ENCODE peak calls at places on chromosome X, in seven cellular contexts. One of them, this sample, is unnamed.

GRCh38 chrX:16114640-16115039 is 8.7 kb upstream of the GRPR start:
- DNase-seq in SK-N-SH: no peak
- DNase-seq in H1: no peak
- DNase-seq in HCT116: no peak
- DNase-seq in sigmoid colon: no peak
- DNase-seq in GM23338: no peak
- DNase-seq in GM12878: no peak
- DNase-seq in this sample: no peak

GRCh38 chrX:63686878-63687714 is 97.9 kb downstream of the ARHGEF9 start:
- DNase-seq in SK-N-SH: peak
- DNase-seq in H1: peak
- DNase-seq in HCT116: peak
- DNase-seq in sigmoid colon: no peak
- DNase-seq in GM23338: peak
- DNase-seq in GM12878: peak
- DNase-seq in this sample: no peak

GRCh38 chrX:101415180-101416130 is 7.4 kb downstream of the HNRNPH2 start:
- DNase-seq in SK-N-SH: peak
- DNase-seq in H1: no peak
- DNase-seq in HCT116: no peak
- DNase-seq in sigmoid colon: no peak
- DNase-seq in GM23338: peak
- DNase-seq in GM12878: peak
- DNase-seq in this sample: no peak

GRCh38 chrX:149073464-149073863 is 431.6 kb downstream of the IDS start:
- DNase-seq in SK-N-SH: no peak
- DNase-seq in H1: no peak
- DNase-seq in HCT116: no peak
- DNase-seq in sigmoid colon: no peak
- DNase-seq in GM23338: no peak
- DNase-seq in GM12878: no peak
- DNase-seq in this sample: no peak

GRCh38 chrX:19350831-19351447 is 7.2 kb downstream of the PDHA1 start:
- DNase-seq in SK-N-SH: no peak
- DNase-seq in H1: no peak
- DNase-seq in HCT116: no peak
- DNase-seq in sigmoid colon: peak
- DNase-seq in GM23338: no peak
- DNase-seq in GM12878: no peak
- DNase-seq in this sample: no peak

GRCh38 chrX:102546818-102547493 is 30.4 kb upstream of the TMSB15A start:
- DNase-seq in SK-N-SH: peak
- DNase-seq in H1: peak
- DNase-seq in HCT116: no peak
- DNase-seq in sigmoid colon: no peak
- DNase-seq in GM23338: no peak
- DNase-seq in GM12878: no peak
- DNase-seq in this sample: peak

GRCh38 chrX:121479406-121479805 is 432.0 kb downstream of the GLUD2 start:
- DNase-seq in SK-N-SH: no peak
- DNase-seq in H1: no peak
- DNase-seq in HCT116: no peak
- DNase-seq in sigmoid colon: no peak
- DNase-seq in GM23338: peak
- DNase-seq in GM12878: no peak
- DNase-seq in this sample: no peak

GRCh38 chrX:151680805-151681204 is 14.5 kb upstream of the PRRG3 start:
- DNase-seq in SK-N-SH: peak
- DNase-seq in H1: peak
- DNase-seq in HCT116: peak
- DNase-seq in sigmoid colon: no peak
- DNase-seq in GM23338: peak
- DNase-seq in GM12878: peak
- DNase-seq in this sample: no peak

GRCh38 chrX:23861215-23861896 is 46.4 kb downstream of the APOO start:
- DNase-seq in SK-N-SH: no peak
- DNase-seq in H1: no peak
- DNase-seq in HCT116: no peak
- DNase-seq in sigmoid colon: no peak
- DNase-seq in GM23338: no peak
- DNase-seq in GM12878: no peak
- DNase-seq in this sample: no peak

GRCh38 chrX:99383786-99384185 is 1026.3 kb downstream of the PCDH19 start:
- DNase-seq in SK-N-SH: no peak
- DNase-seq in H1: no peak
- DNase-seq in HCT116: no peak
- DNase-seq in sigmoid colon: no peak
- DNase-seq in GM23338: no peak
- DNase-seq in GM12878: no peak
- DNase-seq in this sample: no peak

GRCh38 chrX:114181195-114181594 is 402.7 kb upstream of the HTR2C start:
- DNase-seq in SK-N-SH: peak
- DNase-seq in H1: no peak
- DNase-seq in HCT116: no peak
- DNase-seq in sigmoid colon: no peak
- DNase-seq in GM23338: no peak
- DNase-seq in GM12878: no peak
- DNase-seq in this sample: no peak

GRCh38 chrX:69165116-69165651 is at the start of gene PJA1:
- DNase-seq in SK-N-SH: peak
- DNase-seq in H1: peak
- DNase-seq in HCT116: no peak
- DNase-seq in sigmoid colon: peak
- DNase-seq in GM23338: peak
- DNase-seq in GM12878: no peak
- DNase-seq in this sample: peak

GRCh38 chrX:30153881-30154260 is 61.5 kb upstream of the MAGEB2 start:
- DNase-seq in SK-N-SH: no peak
- DNase-seq in H1: no peak
- DNase-seq in HCT116: no peak
- DNase-seq in sigmoid colon: no peak
- DNase-seq in GM23338: no peak
- DNase-seq in GM12878: no peak
- DNase-seq in this sample: no peak

GRCh38 chrX:53882331-53882730 is 161.9 kb downstream of the PHF8 start:
- DNase-seq in SK-N-SH: no peak
- DNase-seq in H1: no peak
- DNase-seq in HCT116: no peak
- DNase-seq in sigmoid colon: no peak
- DNase-seq in GM23338: no peak
- DNase-seq in GM12878: no peak
- DNase-seq in this sample: no peak

GRCh38 chrX:118976599-118977340 is 2.4 kb downstream of the LONRF3 start:
- DNase-seq in SK-N-SH: peak
- DNase-seq in H1: no peak
- DNase-seq in HCT116: no peak
- DNase-seq in sigmoid colon: peak
- DNase-seq in GM23338: no peak
- DNase-seq in GM12878: no peak
- DNase-seq in this sample: peak

GRCh38 chrX:9318213-9318612 is 146.6 kb upstream of the TBL1X start:
- DNase-seq in SK-N-SH: no peak
- DNase-seq in H1: no peak
- DNase-seq in HCT116: no peak
- DNase-seq in sigmoid colon: no peak
- DNase-seq in GM23338: no peak
- DNase-seq in GM12878: no peak
- DNase-seq in this sample: no peak

GRCh38 chrX:118847676-118848075 is 24.1 kb downstream of the ZCCHC12 start:
- DNase-seq in SK-N-SH: peak
- DNase-seq in H1: no peak
- DNase-seq in HCT116: peak
- DNase-seq in sigmoid colon: no peak
- DNase-seq in GM23338: peak
- DNase-seq in GM12878: no peak
- DNase-seq in this sample: no peak

GRCh38 chrX:115490814-115491213 is 70.2 kb upstream of the PLS3 start:
- DNase-seq in SK-N-SH: no peak
- DNase-seq in H1: no peak
- DNase-seq in HCT116: no peak
- DNase-seq in sigmoid colon: no peak
- DNase-seq in GM23338: no peak
- DNase-seq in GM12878: no peak
- DNase-seq in this sample: no peak

GRCh38 chrX:45070116-45071007 is 130.3 kb downstream of the DIPK2B start:
- DNase-seq in SK-N-SH: peak
- DNase-seq in H1: no peak
- DNase-seq in HCT116: peak
- DNase-seq in sigmoid colon: no peak
- DNase-seq in GM23338: peak
- DNase-seq in GM12878: peak
- DNase-seq in this sample: no peak

DNA sequence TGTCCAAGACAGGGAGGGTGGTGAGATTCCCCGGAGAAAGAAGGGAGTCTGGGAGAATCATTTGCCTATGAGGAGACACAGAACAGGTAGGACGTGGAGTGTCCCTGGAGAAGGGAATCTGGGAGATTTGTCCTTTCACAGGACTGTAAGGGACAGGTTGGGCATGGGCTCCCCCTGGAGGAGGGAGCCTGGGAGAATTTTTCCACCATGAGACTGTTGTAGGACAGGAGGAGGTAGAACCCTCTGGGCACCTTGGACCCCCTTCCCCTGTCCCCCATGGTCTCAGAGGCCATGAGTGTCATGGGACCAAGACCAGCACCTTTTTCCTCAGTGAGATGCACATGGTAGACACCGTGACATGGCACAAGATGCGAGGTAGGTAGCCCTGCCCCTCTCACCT is 2.8 kb downstream of the PORCN start:
- DNase-seq in SK-N-SH: peak
- DNase-seq in H1: peak
- DNase-seq in HCT116: no peak
- DNase-seq in sigmoid colon: no peak
- DNase-seq in GM23338: peak
- DNase-seq in GM12878: no peak
- DNase-seq in this sample: no peak
- TF ChIP-seq CTCF in SK-N-SH: peak
- TF ChIP-seq CTCF in H1: peak
- TF ChIP-seq CTCF in HCT116: no peak
- TF ChIP-seq CTCF in sigmoid colon: no peak
- TF ChIP-seq CTCF in GM23338: peak
- TF ChIP-seq CTCF in GM12878: peak
- TF ChIP-seq CTCF in this sample: no peak

GRCh38 chrX:97846718-97847237 is 963.1 kb downstream of the RPA4 start:
- DNase-seq in SK-N-SH: peak
- DNase-seq in H1: no peak
- DNase-seq in HCT116: no peak
- DNase-seq in sigmoid colon: no peak
- DNase-seq in GM23338: no peak
- DNase-seq in GM12878: no peak
- DNase-seq in this sample: peak

GRCh38 chrX:97845451-97845850 is 961.7 kb downstream of the RPA4 start:
- DNase-seq in SK-N-SH: peak
- DNase-seq in H1: no peak
- DNase-seq in HCT116: no peak
- DNase-seq in sigmoid colon: peak
- DNase-seq in GM23338: no peak
- DNase-seq in GM12878: no peak
- DNase-seq in this sample: no peak

GRCh38 chrX:97846228-97846627 is 962.5 kb downstream of the RPA4 start:
- DNase-seq in SK-N-SH: no peak
- DNase-seq in H1: no peak
- DNase-seq in HCT116: no peak
- DNase-seq in sigmoid colon: no peak
- DNase-seq in GM23338: no peak
- DNase-seq in GM12878: no peak
- DNase-seq in this sample: peak

GRCh38 chrX:97850911-97851310 is 967.2 kb downstream of the RPA4 start:
- DNase-seq in SK-N-SH: no peak
- DNase-seq in H1: no peak
- DNase-seq in HCT116: no peak
- DNase-seq in sigmoid colon: no peak
- DNase-seq in GM23338: no peak
- DNase-seq in GM12878: no peak
- DNase-seq in this sample: no peak

GRCh38 chrX:97847885-97848679 is 964.4 kb downstream of the RPA4 start:
- DNase-seq in SK-N-SH: peak
- DNase-seq in H1: no peak
- DNase-seq in HCT116: no peak
- DNase-seq in sigmoid colon: no peak
- DNase-seq in GM23338: no peak
- DNase-seq in GM12878: no peak
- DNase-seq in this sample: no peak
- H3K27ac ChIP-seq in SK-N-SH: no peak
- H3K27ac ChIP-seq in H1: no peak
- H3K27ac ChIP-seq in HCT116: no peak
- H3K27ac ChIP-seq in sigmoid colon: no peak
- H3K27ac ChIP-seq in GM23338: no peak
- H3K27ac ChIP-seq in GM12878: no peak
- H3K27ac ChIP-seq in this sample: no peak

DNA sequence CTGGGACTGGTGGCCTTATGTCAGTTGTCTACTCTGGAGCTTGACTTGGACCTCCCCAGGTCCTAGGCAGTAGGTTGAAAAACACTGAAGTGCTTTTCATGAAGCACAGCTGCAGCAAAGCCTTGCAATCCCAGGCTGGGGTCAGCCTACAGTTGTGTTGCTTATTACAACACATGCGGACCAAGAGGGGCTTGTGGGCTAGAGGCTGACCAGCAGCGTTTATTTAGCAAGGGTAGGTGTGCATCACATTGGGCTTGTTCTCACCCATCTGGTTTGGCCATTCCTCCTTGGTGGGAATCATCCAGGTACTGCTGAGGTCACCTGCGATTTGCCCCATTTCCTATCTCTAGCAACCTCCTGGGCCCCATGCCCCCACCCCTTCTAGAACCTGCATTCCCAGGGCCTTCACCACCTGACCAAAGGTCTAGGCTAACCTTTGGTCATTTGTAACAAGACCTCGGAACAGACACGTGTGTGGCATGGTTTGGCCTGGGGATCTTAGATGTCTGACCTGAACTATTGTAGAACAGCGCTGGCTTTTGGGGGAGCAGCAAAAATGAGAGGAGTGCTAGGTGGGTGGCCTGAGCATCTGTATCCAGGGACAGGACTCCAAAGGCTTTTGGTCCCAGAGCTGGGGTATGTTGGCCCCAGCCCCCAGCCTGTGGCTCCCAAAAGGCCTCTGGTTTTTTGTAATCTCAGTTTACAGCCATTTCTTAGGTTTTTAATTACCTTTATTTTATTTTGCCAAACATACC is 3.0 kb downstream of the RPL10 start:
- DNase-seq in SK-N-SH: no peak
- DNase-seq in H1: no peak
- DNase-seq in HCT116: no peak
- DNase-seq in sigmoid colon: no peak
- DNase-seq in GM23338: peak
- DNase-seq in GM12878: no peak
- DNase-seq in this sample: no peak
- TF ChIP-seq POLR2AphosphoS5 in SK-N-SH: no peak
- TF ChIP-seq POLR2AphosphoS5 in H1: peak
- TF ChIP-seq POLR2AphosphoS5 in HCT116: peak
- TF ChIP-seq POLR2AphosphoS5 in sigmoid colon: no peak
- TF ChIP-seq POLR2AphosphoS5 in GM23338: peak
- TF ChIP-seq POLR2AphosphoS5 in GM12878: peak
- TF ChIP-seq POLR2AphosphoS5 in this sample: no peak

GRCh38 chrX:138150709-138151108 is 560.8 kb downstream of the FGF13 start:
- DNase-seq in SK-N-SH: no peak
- DNase-seq in H1: no peak
- DNase-seq in HCT116: no peak
- DNase-seq in sigmoid colon: no peak
- DNase-seq in GM23338: peak
- DNase-seq in GM12878: no peak
- DNase-seq in this sample: no peak
- TF ChIP-seq CTCF in SK-N-SH: peak
- TF ChIP-seq CTCF in H1: no peak
- TF ChIP-seq CTCF in HCT116: no peak
- TF ChIP-seq CTCF in sigmoid colon: no peak
- TF ChIP-seq CTCF in GM23338: no peak
- TF ChIP-seq CTCF in GM12878: no peak
- TF ChIP-seq CTCF in this sample: no peak

This sample was measured in upper lobe of left lung.